ENCODE peak calls at places on chromosomes 3 and 15, in six cellular contexts. I is IMR-90, Y is H9, M is mesendoderm, E is neuronal stem cell, X is mesenchymal stem cell. V is an unnamed sample.

GRCh38 chr3:171407746-171408145 is 52.5 kb downstream of the TNIK start:
- DNase-seq in M (no peak), Y (no peak), X (peak; percentile 35), I (peak; percentile 90), E (no peak), V (no peak)

GRCh38 chr15:42057744-42058646 is 36.4 kb downstream of the PLA2G4D start:
- DNase-seq in X (no peak), Y (no peak), M (no peak), I (no peak), E (no peak), V (peak; percentile 82)

GRCh38 chr15:31463521-31464102 is 137.0 kb downstream of the KLF13 start:
- DNase-seq in Y (no peak), I (no peak), X (no peak), E (no peak), M (no peak), V (no peak)

GRCh38 chr15:76310470-76311070 is 699 bp downstream of the ETFA start:
- DNase-seq in E (no peak), I (no peak), X (peak; percentile 67), M (no peak), Y (no peak), V (peak; percentile 58)

GRCh38 chr3:117483839-117484238 is 774.3 kb downstream of the TUSC7 start:
- DNase-seq in Y (no peak), M (peak; percentile 9), E (no peak), I (no peak), X (no peak), V (no peak)

GRCh38 chr3:15453501-15453900 is 26.1 kb downstream of the EAF1 start:
- DNase-seq in M (no peak), X (no peak), E (no peak), I (no peak), Y (no peak), V (peak; percentile 67)

GRCh38 chr15:70118599-70118998 is 20.9 kb upstream of the TLE3 start:
- DNase-seq in E (no peak), M (no peak), Y (no peak), I (no peak), X (no peak), V (peak; percentile 23)

GRCh38 chr3:126394179-126394976 is at the start of gene CFAP100:
- DNase-seq in I (peak; percentile 15), X (peak; percentile 48), Y (peak; percentile 88), M (peak; percentile 85), E (peak; percentile 80), V (peak; percentile 36)

GRCh38 chr15:99224372-99224771 is 25.0 kb downstream of the TTC23 start:
- DNase-seq in M (no peak), I (no peak), E (no peak), Y (no peak), X (no peak), V (no peak)

DNA sequence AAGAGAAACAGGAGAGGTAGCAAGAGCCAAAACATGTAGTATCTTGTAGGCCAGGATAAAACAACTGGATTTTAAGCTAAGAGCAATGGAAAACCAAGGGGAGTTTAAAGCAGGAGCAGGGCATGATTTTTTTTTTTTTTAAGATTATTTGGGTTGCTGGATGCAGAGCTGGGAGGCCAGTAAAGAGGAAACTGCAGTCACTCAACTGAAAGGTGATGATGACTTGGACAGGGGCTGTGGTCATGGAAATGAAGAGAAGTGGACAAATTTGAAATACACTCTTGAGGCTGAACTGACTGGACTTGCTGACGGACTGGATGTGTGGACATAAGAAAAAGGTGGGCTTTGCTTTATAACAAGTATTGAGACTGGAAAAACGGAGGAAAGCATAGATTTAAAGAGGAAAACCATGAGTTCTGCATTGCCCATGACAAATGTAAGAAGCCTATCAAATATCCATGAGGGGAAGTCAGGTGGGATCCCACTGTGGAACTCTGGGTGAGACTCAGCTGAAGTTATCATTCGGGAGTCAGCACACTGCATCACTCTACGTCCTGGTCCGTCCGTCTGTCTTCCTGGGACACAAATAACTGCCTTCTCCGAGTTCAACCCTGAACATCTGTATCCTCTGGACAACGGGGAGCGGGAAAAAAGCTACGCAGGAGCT is 688 bp downstream of the XPC start:
- DNase-seq in E (no peak), Y (no peak), I (peak; percentile 34), X (no peak), M (no peak), V (no peak)
- H3K23ac ChIP-seq in E (peak overlapping the region; percentile 98), Y (no peak overlapping the region), I (peak overlapping the region; percentile 98), X (peak overlapping the region; percentile 75), M (peak overlapping the region; percentile 90), V (no peak overlapping the region)

GRCh38 chr15:67885848-67886247 is 46.0 kb upstream of the RNU6-1 start:
- DNase-seq in Y (no peak), I (no peak), E (no peak), M (no peak), X (no peak), V (no peak)
- H3K9ac ChIP-seq in Y (no peak overlapping the region), I (no peak overlapping the region), E (no peak overlapping the region), M (no peak overlapping the region), X (no peak overlapping the region), V (no peak overlapping the region)

GRCh38 chr3:194285859-194286197 is 65.3 kb downstream of the CPN2 start:
- DNase-seq in I (no peak), X (no peak), Y (no peak), M (no peak), E (no peak), V (no peak)
- H2BK120ac ChIP-seq in I (no peak overlapping the region), X (no peak overlapping the region), Y (no peak overlapping the region), M (no peak overlapping the region), E (peak overlapping the region; percentile 2), V (no peak overlapping the region)

GRCh38 chr3:139836656-139837464 is 98.1 kb upstream of the CLSTN2 start:
- DNase-seq in Y (no peak), X (no peak), M (no peak), I (no peak), E (no peak), V (no peak)
- H3K23ac ChIP-seq in Y (no peak overlapping the region), X (no peak overlapping the region), M (no peak overlapping the region), I (no peak overlapping the region), E (no peak overlapping the region), V (no peak overlapping the region)

GRCh38 chr3:18061737-18062136 is 319.3 kb upstream of the TBC1D5 start:
- DNase-seq in Y (no peak), I (no peak), M (no peak), E (no peak), X (no peak), V (no peak)
- H3K9ac ChIP-seq in Y (no peak overlapping the region), I (no peak overlapping the region), M (no peak overlapping the region), E (no peak overlapping the region), X (peak overlapping the region; percentile 74), V (no peak overlapping the region)

V was measured in trophoblast cell.